ENCODE peak calls at places on chromosomes 11 and 22, in four cellular contexts. One of them, this sample, is unnamed.

GRCh38 chr11:63020671-63021255 is 5.1 kb upstream of the SLC22A8 start:
- DNase-seq in cardiac muscle cell: no peak
- DNase-seq in body of pancreas: no peak
- DNase-seq in Caco-2: no peak
- DNase-seq in this sample: no peak

GRCh38 chr11:59680287-59681154 is 11.7 kb upstream of the PATL1 start:
- DNase-seq in cardiac muscle cell: peak; percentile 85
- DNase-seq in body of pancreas: peak; percentile 78
- DNase-seq in Caco-2: peak; percentile 90
- DNase-seq in this sample: no peak

GRCh38 chr11:73310076-73310475 is 2.0 kb downstream of the ARHGEF17 start:
- DNase-seq in body of pancreas: no peak
- DNase-seq in cardiac muscle cell: no peak
- DNase-seq in Caco-2: no peak
- DNase-seq in this sample: no peak

GRCh38 chr22:39671936-39672335 is 101.4 kb downstream of the CACNA1I start:
- DNase-seq in cardiac muscle cell: no peak
- DNase-seq in Caco-2: no peak
- DNase-seq in body of pancreas: no peak
- DNase-seq in this sample: no peak

GRCh38 chr11:127994736-127995135 is 592.6 kb downstream of the ETS1 start:
- DNase-seq in cardiac muscle cell: no peak
- DNase-seq in Caco-2: no peak
- DNase-seq in body of pancreas: no peak
- DNase-seq in this sample: no peak

GRCh38 chr11:75293903-75294302 is 53.3 kb downstream of the TPBGL start:
- DNase-seq in Caco-2: no peak
- DNase-seq in body of pancreas: no peak
- DNase-seq in cardiac muscle cell: no peak
- DNase-seq in this sample: no peak

GRCh38 chr11:43486141-43486540 is 127.4 kb downstream of the TTC17 start:
- DNase-seq in body of pancreas: no peak
- DNase-seq in Caco-2: no peak
- DNase-seq in cardiac muscle cell: no peak
- DNase-seq in this sample: no peak

GRCh38 chr22:38346506-38346905 is 29.3 kb upstream of the CSNK1E start:
- DNase-seq in cardiac muscle cell: no peak
- DNase-seq in Caco-2: no peak
- DNase-seq in body of pancreas: no peak
- DNase-seq in this sample: no peak

GRCh38 chr11:110712643-110713468 is 619 bp upstream of the ARHGAP20 start:
- DNase-seq in Caco-2: no peak
- DNase-seq in body of pancreas: peak; percentile 8
- DNase-seq in cardiac muscle cell: peak; percentile 28
- DNase-seq in this sample: no peak

GRCh38 chr22:47453049-47453448 is 690.6 kb downstream of the TBC1D22A start:
- DNase-seq in cardiac muscle cell: no peak
- DNase-seq in body of pancreas: no peak
- DNase-seq in Caco-2: no peak
- DNase-seq in this sample: no peak

GRCh38 chr11:68954970-68955958 is 25.5 kb downstream of the MRGPRD start:
- DNase-seq in Caco-2: no peak
- DNase-seq in body of pancreas: peak; percentile 23
- DNase-seq in cardiac muscle cell: no peak
- DNase-seq in this sample: no peak

GRCh38 chr11:27912916-27913315 is 195.0 kb downstream of the KIF18A start:
- DNase-seq in Caco-2: no peak
- DNase-seq in body of pancreas: no peak
- DNase-seq in cardiac muscle cell: no peak
- DNase-seq in this sample: no peak

GRCh38 chr11:10314199-10315072 is 9.6 kb downstream of the ADM start:
- DNase-seq in body of pancreas: no peak
- DNase-seq in cardiac muscle cell: peak; percentile 70
- DNase-seq in Caco-2: no peak
- DNase-seq in this sample: no peak

GRCh38 chr11:73622920-73623593 is 23.3 kb upstream of the PLEKHB1 start:
- DNase-seq in cardiac muscle cell: no peak
- DNase-seq in Caco-2: no peak
- DNase-seq in body of pancreas: no peak
- DNase-seq in this sample: no peak

GRCh38 chr22:38456272-38456837 is 1.4 kb upstream of the KCNJ4 start:
- DNase-seq in cardiac muscle cell: no peak
- DNase-seq in body of pancreas: no peak
- DNase-seq in Caco-2: no peak
- DNase-seq in this sample: no peak

GRCh38 chr11:46050065-46050464 is 71.2 kb downstream of the PHF21A start:
- DNase-seq in body of pancreas: peak; percentile 9
- DNase-seq in Caco-2: no peak
- DNase-seq in cardiac muscle cell: peak; percentile 91
- DNase-seq in this sample: no peak

GRCh38 chr11:128831781-128832497 is 35.2 kb downstream of the KCNJ1 start:
- DNase-seq in Caco-2: no peak
- DNase-seq in cardiac muscle cell: no peak
- DNase-seq in body of pancreas: no peak
- DNase-seq in this sample: no peak

GRCh38 chr22:39144101-39144815 is 8.2 kb downstream of the CBX7 start:
- DNase-seq in body of pancreas: peak; percentile 40
- DNase-seq in Caco-2: no peak
- DNase-seq in cardiac muscle cell: no peak
- DNase-seq in this sample: no peak

GRCh38 chr22:39021552-39022250 is 774 bp downstream of the APOBEC3D start:
- DNase-seq in body of pancreas: no peak
- DNase-seq in cardiac muscle cell: no peak
- DNase-seq in Caco-2: no peak
- DNase-seq in this sample: no peak

GRCh38 chr22:31626427-31627150 is 35.4 kb downstream of the PISD start:
- DNase-seq in body of pancreas: no peak
- DNase-seq in cardiac muscle cell: no peak
- DNase-seq in Caco-2: peak; percentile 67
- DNase-seq in this sample: no peak

GRCh38 chr22:31628969-31629723 is 32.9 kb downstream of the PISD start:
- DNase-seq in Caco-2: no peak
- DNase-seq in body of pancreas: no peak
- DNase-seq in cardiac muscle cell: no peak
- DNase-seq in this sample: no peak

GRCh38 chr22:31627223-31627731 is 34.7 kb downstream of the PISD start:
- DNase-seq in body of pancreas: peak; percentile 29
- DNase-seq in cardiac muscle cell: no peak
- DNase-seq in Caco-2: no peak
- DNase-seq in this sample: no peak

GRCh38 chr22:31629741-31630184 is 32.3 kb downstream of the PISD start:
- DNase-seq in body of pancreas: no peak
- DNase-seq in Caco-2: no peak
- DNase-seq in cardiac muscle cell: peak; percentile 8
- DNase-seq in this sample: no peak

GRCh38 chr22:31628362-31628761 is 33.7 kb downstream of the PISD start:
- DNase-seq in body of pancreas: no peak
- DNase-seq in Caco-2: no peak
- DNase-seq in cardiac muscle cell: no peak
- DNase-seq in this sample: no peak
- H3K4me1 ChIP-seq in body of pancreas: peaks cover 66% of the 10 kb centered on the region
- H3K4me1 ChIP-seq in Caco-2: peaks cover 38% of the 10 kb centered on the region
- H3K4me1 ChIP-seq in cardiac muscle cell: peaks cover 8% of the 10 kb centered on the region
- H3K4me1 ChIP-seq in this sample: peaks cover 32% of the 10 kb centered on the region

DNA sequence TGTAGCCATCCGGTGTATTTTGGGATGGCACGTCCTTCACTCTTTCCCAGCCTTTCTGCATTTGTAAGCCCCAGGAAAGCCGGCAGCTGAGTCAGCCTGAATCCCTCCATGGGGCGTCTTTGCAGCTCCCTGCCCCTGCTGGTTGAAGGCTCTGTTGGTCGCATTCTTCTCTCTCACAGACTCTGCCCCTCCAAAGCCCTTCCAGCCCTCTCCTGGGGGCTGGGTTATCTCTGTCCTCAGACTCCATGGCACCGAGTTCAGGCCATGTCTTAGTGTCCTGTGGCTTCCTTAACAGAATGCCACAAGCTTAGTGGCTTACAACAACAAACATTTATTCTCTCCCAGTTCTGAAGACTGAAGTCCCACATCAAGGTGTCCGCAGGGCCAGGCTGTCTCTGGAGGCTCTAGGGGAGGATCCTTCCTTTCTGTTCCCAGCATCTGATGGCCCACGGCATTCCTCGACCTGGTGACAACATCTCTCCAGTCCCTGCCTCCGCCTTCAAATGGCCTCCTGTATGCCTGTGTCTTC is 62.2 kb downstream of the BCR start:
- DNase-seq in Caco-2: peak; percentile 67
- DNase-seq in body of pancreas: no peak
- DNase-seq in cardiac muscle cell: peak; percentile 64
- DNase-seq in this sample: no peak
- H3K4me3 ChIP-seq in Caco-2: no peak overlapping the region
- H3K4me3 ChIP-seq in body of pancreas: no peak overlapping the region
- H3K4me3 ChIP-seq in cardiac muscle cell: no peak overlapping the region
- H3K4me3 ChIP-seq in this sample: no peak overlapping the region

DNA sequence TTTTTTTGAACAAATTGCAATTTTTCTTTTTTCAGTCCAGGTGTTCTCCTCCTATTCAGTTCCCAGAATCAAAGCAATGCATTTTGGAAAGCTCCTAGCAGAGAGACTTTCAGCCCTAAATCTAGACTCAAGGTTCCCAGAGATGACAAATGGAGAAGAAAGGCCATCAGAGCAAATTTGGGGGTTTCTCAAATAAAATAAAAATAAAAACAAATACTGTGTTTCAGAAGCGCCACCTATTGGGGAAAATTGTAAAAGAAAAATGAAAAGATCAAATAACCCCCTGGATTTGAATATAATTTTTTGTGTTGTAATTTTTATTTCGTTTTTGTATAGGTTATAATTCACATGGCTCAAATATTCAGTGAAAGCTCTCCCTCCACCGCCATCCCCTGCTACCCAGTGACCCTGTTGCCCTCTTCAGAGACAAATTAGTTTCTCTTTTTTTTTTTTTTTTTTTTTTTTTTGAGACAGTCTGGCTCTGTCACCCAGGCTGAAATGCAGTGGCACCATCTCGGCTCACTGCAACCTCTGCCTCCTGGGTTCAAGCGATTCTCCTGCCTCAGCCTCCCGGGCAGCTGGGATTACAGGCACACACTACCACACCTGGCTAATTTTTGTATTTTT is 6.2 kb upstream of the UBE4A start:
- DNase-seq in cardiac muscle cell: peak; percentile 10
- DNase-seq in Caco-2: no peak
- DNase-seq in body of pancreas: no peak
- DNase-seq in this sample: no peak
- TF ChIP-seq CTCF in cardiac muscle cell: peak; percentile 51
- TF ChIP-seq CTCF in Caco-2: peak; percentile 81
- TF ChIP-seq CTCF in body of pancreas: peak; percentile 47
- TF ChIP-seq CTCF in this sample: peak; percentile 41

GRCh38 chr11:123062158-123062891 is 389 bp upstream of the HSPA8 start:
- DNase-seq in body of pancreas: peak; percentile 99
- DNase-seq in cardiac muscle cell: peak; percentile 99
- DNase-seq in Caco-2: peak; percentile 100
- DNase-seq in this sample: peak; percentile 100
- H3K4me1 ChIP-seq in body of pancreas: peaks cover 53% of the 10 kb centered on the region
- H3K4me1 ChIP-seq in cardiac muscle cell: peaks cover 28% of the 10 kb centered on the region
- H3K4me1 ChIP-seq in Caco-2: peaks cover 26% of the 10 kb centered on the region
- H3K4me1 ChIP-seq in this sample: peaks cover 6% of the 10 kb centered on the region

GRCh38 chr22:49999063-49999900 is 13.3 kb downstream of the IL17REL start:
- DNase-seq in body of pancreas: peak; percentile 26
- DNase-seq in Caco-2: no peak
- DNase-seq in cardiac muscle cell: peak; percentile 75
- DNase-seq in this sample: no peak

GRCh38 chr22:49998718-49999062 is 13.9 kb downstream of the IL17REL start:
- DNase-seq in Caco-2: no peak
- DNase-seq in cardiac muscle cell: no peak
- DNase-seq in body of pancreas: no peak
- DNase-seq in this sample: no peak

GRCh38 chr22:50000587-50001387 is 11.8 kb downstream of the IL17REL start:
- DNase-seq in cardiac muscle cell: no peak
- DNase-seq in body of pancreas: no peak
- DNase-seq in Caco-2: no peak
- DNase-seq in this sample: no peak

GRCh38 chr22:50001388-50002231 is 11.0 kb downstream of the IL17REL start:
- DNase-seq in cardiac muscle cell: no peak
- DNase-seq in Caco-2: no peak
- DNase-seq in body of pancreas: peak; percentile 4
- DNase-seq in this sample: no peak

DNA sequence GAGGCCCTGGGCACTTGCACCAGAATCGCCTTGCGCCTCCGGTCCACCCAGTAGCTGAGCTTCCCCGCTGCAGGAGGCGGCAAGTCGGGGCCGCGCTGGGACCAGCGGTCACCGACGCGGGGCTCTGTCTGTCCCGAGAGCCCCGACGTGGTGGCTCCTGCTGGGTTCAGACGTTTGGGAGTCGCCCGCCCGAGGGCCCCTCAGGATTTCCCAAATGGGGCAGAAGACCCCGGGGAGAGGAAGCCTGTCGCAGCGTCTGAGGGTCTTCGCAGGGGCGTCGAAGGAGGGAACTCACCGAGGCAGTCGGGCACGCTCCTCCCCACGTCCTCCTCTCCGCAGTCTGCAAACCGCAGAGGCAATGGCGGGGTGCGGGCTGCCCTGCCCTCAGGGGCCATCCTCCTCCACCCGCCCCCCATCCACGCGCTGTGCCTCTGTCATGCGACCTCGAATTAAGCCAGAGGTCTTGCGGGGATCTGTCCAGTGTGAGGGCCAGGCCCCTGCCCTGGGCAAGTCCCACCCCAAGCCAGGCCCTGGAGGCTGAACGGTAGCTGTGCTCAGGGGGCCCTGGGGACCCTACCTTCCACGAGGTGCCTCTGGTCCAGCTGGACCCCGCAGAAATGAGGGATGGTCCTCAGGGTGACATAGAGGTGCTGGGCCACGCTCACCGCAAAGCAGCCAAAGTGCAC is 12.5 kb downstream of the IL17REL start:
- DNase-seq in Caco-2: no peak
- DNase-seq in cardiac muscle cell: no peak
- DNase-seq in body of pancreas: peak; percentile 3
- DNase-seq in this sample: no peak
- H3K4me3 ChIP-seq in Caco-2: no peak overlapping the region
- H3K4me3 ChIP-seq in cardiac muscle cell: peak overlapping the region; percentile 34
- H3K4me3 ChIP-seq in body of pancreas: no peak overlapping the region
- H3K4me3 ChIP-seq in this sample: no peak overlapping the region

DNA sequence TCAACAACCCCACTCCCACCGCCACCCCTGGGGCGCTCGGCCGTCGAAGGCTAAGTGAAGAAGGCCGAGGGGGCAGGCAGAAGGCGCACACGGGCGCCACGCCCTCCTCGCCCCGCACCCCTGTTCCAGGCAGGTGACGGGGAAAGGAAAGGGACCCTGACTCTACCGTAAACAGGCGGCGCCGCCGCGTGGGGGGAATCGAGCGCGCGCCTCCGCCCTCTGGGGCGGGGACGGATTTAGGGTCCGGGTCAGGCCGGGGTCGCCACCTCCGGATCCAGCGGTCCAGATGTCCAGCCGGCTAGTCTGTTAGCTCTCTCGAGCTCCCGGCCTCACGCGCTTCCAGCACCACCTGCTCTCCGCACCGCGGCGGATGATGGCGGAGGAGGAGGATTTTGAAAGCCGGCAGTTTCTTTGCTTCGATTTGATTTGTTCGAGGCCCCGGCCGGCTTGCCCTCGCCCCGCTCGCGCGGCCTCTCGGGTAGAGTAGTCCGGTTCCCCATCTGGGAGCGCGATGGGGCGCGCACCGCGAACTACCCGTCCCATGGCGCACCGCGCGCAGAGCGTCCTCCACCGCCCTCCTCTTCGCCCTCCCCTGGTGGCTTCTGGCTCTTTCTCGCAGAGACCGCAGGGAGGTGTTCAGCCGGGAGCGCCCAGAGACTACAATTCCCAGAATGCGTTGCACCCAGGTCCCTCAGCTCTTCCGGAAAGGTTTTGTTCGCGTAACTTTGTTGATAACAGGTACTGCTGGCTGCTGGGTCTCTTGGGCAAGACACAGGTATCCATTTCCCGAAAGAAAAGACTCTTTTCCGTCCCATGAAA is at the start of gene RANGAP1:
- DNase-seq in body of pancreas: peak; percentile 98
- DNase-seq in Caco-2: peak; percentile 98
- DNase-seq in cardiac muscle cell: peak; percentile 99
- DNase-seq in this sample: peak; percentile 93
- TF ChIP-seq CTCF in body of pancreas: peak; percentile 49
- TF ChIP-seq CTCF in Caco-2: no peak
- TF ChIP-seq CTCF in cardiac muscle cell: peak; percentile 22
- TF ChIP-seq CTCF in this sample: peak; percentile 10